ENCODE peak calls at places on chromosome 6, in four cellular contexts. J, I, V and X are unnamed samples.

GRCh38 chr6:124812067-124812466 is 150.2 kb upstream of the RNF217 start:
- DNase-seq in I (no peak), J (no peak), V (no peak), X (peak)

GRCh38 chr6:36227379-36228344 is 31.1 kb downstream of the BRPF3 start:
- DNase-seq in V (no peak), J (no peak), I (peak), X (peak)

GRCh38 chr6:119350202-119351004 is 842 bp upstream of the MAN1A1 start:
- DNase-seq in I (peak), V (peak), J (peak), X (peak)

GRCh38 chr6:120869397-120869796 is 464.9 kb downstream of the TBC1D32 start:
- DNase-seq in I (peak), V (no peak), J (no peak), X (peak)

GRCh38 chr6:165805067-165805525 is 142.1 kb upstream of the PDE10A start:
- DNase-seq in J (no peak), I (no peak), V (no peak), X (no peak)

GRCh38 chr6:10585232-10585887 is 64.2 kb downstream of the GCNT2 start:
- DNase-seq in V (no peak), I (no peak), J (no peak), X (no peak)

GRCh38 chr6:31579546-31580445 is 2.4 kb downstream of the LTB start:
- DNase-seq in J (no peak), V (no peak), I (no peak), X (no peak)

GRCh38 chr6:164826831-164827468 is 482.5 kb downstream of the C6orf118 start:
- DNase-seq in V (no peak), I (peak), J (no peak), X (peak)

GRCh38 chr6:140546640-140547039 is 1172.2 kb upstream of the CITED2 start:
- DNase-seq in J (peak), V (no peak), I (peak), X (no peak)

GRCh38 chr6:43258180-43258579 is 14.9 kb downstream of the TTBK1 start:
- DNase-seq in I (no peak), V (no peak), J (no peak), X (no peak)

GRCh38 chr6:113858605-113859348 is 1.6 kb downstream of the MARCKS start:
- DNase-seq in J (peak), I (peak), V (peak), X (peak)

GRCh38 chr6:164010446-164011071 is 596.0 kb downstream of the QKI start:
- DNase-seq in I (no peak), J (no peak), V (no peak), X (no peak)

GRCh38 chr6:150380256-150380655 is 11.4 kb downstream of the IYD start:
- DNase-seq in V (no peak), J (no peak), I (no peak), X (no peak)

GRCh38 chr6:166259296-166259977 is 48.8 kb downstream of the PRR18 start:
- DNase-seq in I (no peak), J (no peak), V (no peak), X (no peak)

GRCh38 chr6:122653094-122653493 is 42.9 kb downstream of the PKIB start:
- DNase-seq in J (no peak), V (no peak), I (peak), X (peak)

GRCh38 chr6:129104131-129104530 is 221.2 kb downstream of the LAMA2 start:
- DNase-seq in I (peak), J (peak), V (no peak), X (peak)

GRCh38 chr6:125984311-125984710 is 2.0 kb upstream of the TRMT11 start:
- DNase-seq in V (no peak), I (no peak), J (peak), X (no peak)

GRCh38 chr6:104597541-104598050 is 262.1 kb downstream of the HACE1 start:
- DNase-seq in J (no peak), I (no peak), V (no peak), X (no peak)

GRCh38 chr6:42507195-42507594 is 55.5 kb upstream of the TRERF1 start:
- DNase-seq in V (no peak), J (no peak), I (no peak), X (no peak)

GRCh38 chr6:137163732-137164318 is 9.6 kb downstream of the IL22RA2 start:
- DNase-seq in J (no peak), I (no peak), V (no peak), X (no peak)

GRCh38 chr6:113782641-113783040 is 74.5 kb upstream of the MARCKS start:
- DNase-seq in J (no peak), V (no peak), I (peak), X (no peak)

GRCh38 chr6:27088068-27088467 is 159.4 kb upstream of the PRSS16 start:
- DNase-seq in J (no peak), V (no peak), I (no peak), X (no peak)

DNA sequence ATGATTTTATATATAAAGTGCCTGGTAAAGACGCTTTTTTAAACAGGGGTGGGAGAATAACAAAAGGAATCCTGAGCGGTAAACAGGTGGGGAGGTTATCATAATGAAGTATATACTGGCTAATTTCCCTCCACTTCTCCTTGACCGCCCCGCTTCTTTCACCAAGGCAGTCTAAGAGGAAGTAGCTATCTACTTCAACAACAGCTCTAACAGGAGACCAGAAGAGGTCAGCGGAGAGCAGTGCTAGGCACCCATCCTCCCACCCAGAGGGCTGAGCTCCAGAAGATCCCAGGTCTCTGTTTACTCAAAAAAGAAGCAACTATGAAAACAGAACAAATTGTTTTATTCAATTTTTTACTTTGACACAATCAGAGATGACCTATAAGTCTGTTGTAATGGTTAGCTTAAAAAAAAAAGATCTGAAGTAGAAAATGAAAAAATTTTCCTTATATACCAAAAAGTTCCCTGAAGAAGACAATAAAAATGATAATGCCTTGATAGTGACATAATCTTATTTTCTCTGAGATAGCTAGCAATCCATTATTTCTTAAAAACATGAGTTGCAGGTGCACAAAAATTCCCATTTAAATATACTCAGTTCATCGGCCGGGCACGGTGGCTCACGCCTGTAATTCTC is 141.1 kb downstream of the PDSS2 start:
- DNase-seq in I (peak), J (peak), V (peak), X (peak)
- TF ChIP-seq CTCF in I (peak), J (peak), V (peak), X (peak)

DNA sequence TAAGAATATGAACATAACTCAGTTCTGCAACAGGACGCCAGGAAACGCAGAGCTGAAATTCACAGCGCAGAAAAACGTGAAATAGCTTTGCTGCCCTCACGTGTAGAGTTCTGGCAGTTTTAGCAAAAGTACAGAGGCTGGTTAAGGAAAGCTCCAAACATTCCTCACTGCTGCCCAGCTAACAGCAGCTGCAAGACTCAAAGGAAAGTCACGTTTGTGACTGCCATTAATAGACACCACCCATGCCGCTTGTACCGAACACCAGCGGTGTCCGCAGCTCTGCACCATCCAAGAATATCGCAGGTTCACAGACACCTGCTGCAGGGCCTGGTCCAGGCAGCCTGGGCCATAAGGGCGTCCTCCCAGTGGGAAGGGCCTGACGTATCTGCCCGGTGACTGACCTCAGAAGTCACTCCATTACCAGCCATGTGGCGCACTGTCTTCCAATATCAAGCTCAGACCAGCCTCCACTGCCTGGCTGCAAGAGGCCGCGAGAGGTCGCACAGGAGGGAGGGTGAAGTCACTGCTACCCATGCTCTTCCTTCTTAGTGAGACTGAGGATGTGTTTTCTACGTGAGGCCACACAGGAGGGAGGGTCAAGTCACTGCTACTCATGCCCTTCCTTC is 61.4 kb downstream of the WDR27 start:
- DNase-seq in I (no peak), J (peak), V (no peak), X (no peak)
- TF ChIP-seq CTCF in I (no peak), J (peak), V (peak), X (no peak)

GRCh38 chr6:138404666-138405337 is 779 bp downstream of the HEBP2 start:
- DNase-seq in I (no peak), V (no peak), J (no peak), X (peak)

GRCh38 chr6:138403324-138403800 is 661 bp upstream of the HEBP2 start:
- DNase-seq in V (no peak), I (no peak), J (no peak), X (no peak)

GRCh38 chr6:138405816-138406403 is 1.9 kb downstream of the HEBP2 start:
- DNase-seq in J (no peak), I (no peak), V (no peak), X (no peak)

GRCh38 chr6:138403801-138404665 is at the start of gene HEBP2:
- DNase-seq in J (peak), V (peak), I (peak), X (peak)

DNA sequence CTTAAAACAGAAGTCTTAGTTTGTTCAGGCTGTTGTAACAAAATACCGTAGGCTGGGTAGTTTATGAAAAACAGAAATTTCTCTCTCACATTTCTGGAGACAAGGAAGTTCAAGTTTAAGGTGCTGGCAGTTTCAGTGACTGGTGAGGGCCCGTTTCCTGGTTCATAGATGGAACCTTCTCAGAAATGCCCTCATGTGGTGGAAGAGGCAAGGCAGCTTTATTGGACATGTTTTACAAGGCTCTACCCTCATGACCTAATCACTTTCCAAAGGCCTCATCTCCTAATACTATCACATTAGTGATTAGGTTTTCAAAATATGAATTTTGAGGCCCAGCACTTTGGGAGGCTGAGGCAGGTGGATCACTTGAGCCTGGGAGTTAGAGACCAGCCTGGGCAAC is 2.4 kb downstream of the HEBP2 start:
- DNase-seq in V (no peak), J (no peak), I (no peak), X (no peak)
- TF ChIP-seq CTCF in V (no peak), J (peak), I (peak), X (no peak)

GRCh38 chr6:16345449-16346330 is 107.3 kb downstream of the GMPR start:
- DNase-seq in J (peak), I (peak), V (peak), X (peak)

GRCh38 chr6:16344756-16345155 is 106.4 kb downstream of the GMPR start:
- DNase-seq in V (no peak), J (peak), I (no peak), X (no peak)

GRCh38 chr6:16343593-16343992 is 105.2 kb downstream of the GMPR start:
- DNase-seq in J (no peak), I (no peak), V (no peak), X (no peak)

GRCh38 chr6:16352258-16352635 is 113.9 kb downstream of the GMPR start:
- DNase-seq in V (peak), J (peak), I (no peak), X (no peak)

DNA sequence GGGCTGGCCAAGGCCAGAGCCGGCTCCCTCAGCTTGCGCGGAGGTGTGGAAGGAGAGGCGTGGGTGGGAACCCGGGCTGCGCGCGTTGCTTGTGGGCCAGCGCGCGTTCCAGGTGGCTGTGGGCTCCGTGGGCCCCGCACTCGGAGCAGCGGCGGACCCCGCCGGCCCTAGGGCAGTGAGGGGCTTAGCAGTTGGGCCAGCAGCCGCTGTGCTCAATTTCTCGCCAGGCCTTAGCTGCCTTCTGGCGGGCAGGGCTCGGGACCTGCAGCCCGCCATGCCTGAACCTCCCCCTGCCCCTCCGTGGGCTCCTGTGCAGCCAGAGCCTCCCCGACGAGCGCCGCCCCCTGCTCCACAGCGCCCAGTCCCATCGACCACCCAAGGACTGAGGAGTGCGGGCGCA is 108.4 kb downstream of the GMPR start:
- DNase-seq in I (no peak), V (no peak), J (no peak), X (no peak)
- TF ChIP-seq CTCF in I (no peak), V (no peak), J (no peak), X (no peak)

GRCh38 chr6:4396032-4396431 is 260.7 kb upstream of the ECI2 start:
- DNase-seq in V (no peak), I (no peak), J (peak), X (no peak)
- TF ChIP-seq CTCF in V (no peak), I (no peak), J (peak), X (no peak)

DNA sequence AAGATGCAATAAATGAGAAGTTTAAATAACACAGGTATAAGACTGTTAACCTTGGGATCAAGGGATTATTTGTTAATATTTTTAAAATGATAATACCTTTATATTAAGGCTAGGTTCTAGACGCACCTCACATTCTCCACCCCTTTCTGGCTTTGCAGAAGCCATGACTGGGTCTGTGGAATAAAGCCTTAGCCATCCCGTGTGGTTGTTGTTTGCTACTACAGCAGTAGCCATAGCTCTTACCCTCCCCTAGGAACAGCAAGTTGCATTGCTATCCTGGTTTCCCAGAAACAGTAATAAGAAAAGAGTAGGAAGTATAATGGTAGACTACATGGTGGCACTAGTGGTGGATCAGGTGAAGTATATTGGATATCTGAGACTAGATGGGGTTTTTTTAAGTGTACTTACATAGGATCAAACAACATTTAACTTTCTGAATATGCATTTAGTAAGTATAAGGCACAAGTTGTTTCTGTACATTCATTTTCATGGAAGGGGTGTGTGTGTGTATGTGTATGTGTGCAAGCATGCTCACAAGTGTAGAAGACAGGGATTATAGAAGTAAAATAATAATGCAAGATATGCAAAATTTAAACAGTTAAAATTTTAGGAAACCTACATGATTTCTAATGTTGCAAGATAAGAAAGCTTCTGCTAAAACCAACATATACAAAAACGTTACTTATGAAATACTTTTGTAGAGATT is 384.2 kb downstream of the PRKN start:
- DNase-seq in V (no peak), J (no peak), I (no peak), X (peak)
- TF ChIP-seq CTCF in V (no peak), J (no peak), I (no peak), X (no peak)

GRCh38 chr6:2938632-2939083 is 32.7 kb downstream of the SERPINB6 start:
- DNase-seq in V (no peak), I (no peak), J (no peak), X (peak)
- TF ChIP-seq CTCF in V (no peak), I (no peak), J (peak), X (no peak)